ENCODE peak calls at places on chromosomes 4 and X, in four cellular contexts. I, Q, B and Z are unnamed samples.

GRCh38 chr4:73828945-73829344 is 7.5 kb upstream of the CXCL6 start:
- DNase-seq in I (peak; percentile 81), Q (no peak), B (no peak), Z (peak; percentile 80)

GRCh38 chr4:143251781-143252180 is 67.1 kb downstream of the USP38 start:
- DNase-seq in B (no peak), Q (no peak), I (peak; percentile 60), Z (peak; percentile 50)

GRCh38 chr4:7186516-7187296 is 5.6 kb upstream of the SORCS2 start:
- DNase-seq in Q (peak; percentile 2), I (no peak), B (peak; percentile 34), Z (no peak)

GRCh38 chr4:25900901-25901500 is 13.0 kb upstream of the SMIM20 start:
- DNase-seq in B (no peak), Q (no peak), I (no peak), Z (no peak)

GRCh38 chr4:53711916-53712315 is 120.6 kb upstream of the LNX1 start:
- DNase-seq in Q (no peak), B (no peak), I (no peak), Z (no peak)

GRCh38 chr4:145956288-145956890 is 17.8 kb upstream of the ZNF827 start:
- DNase-seq in Q (peak; percentile 49), B (no peak), I (peak; percentile 56), Z (peak; percentile 39)

GRCh38 chr4:8724436-8725070 is 132.0 kb downstream of the CPZ start:
- DNase-seq in I (no peak), B (peak; percentile 54), Q (no peak), Z (no peak)

GRCh38 chr4:156536661-156537060 is 434.9 kb downstream of the PDGFC start:
- DNase-seq in Q (no peak), B (no peak), I (peak; percentile 15), Z (peak; percentile 40)

GRCh38 chr4:61064636-61065035 is 135.5 kb upstream of the ADGRL3 start:
- DNase-seq in I (no peak), B (no peak), Q (peak; percentile 4), Z (no peak)

GRCh38 chr4:7737752-7738457 is 201.8 kb downstream of the AFAP1 start:
- DNase-seq in B (no peak), Q (no peak), I (no peak), Z (no peak)

GRCh38 chr4:142404191-142404611 is 441.9 kb downstream of the INPP4B start:
- DNase-seq in B (no peak), Q (no peak), I (peak; percentile 85), Z (peak; percentile 88)

GRCh38 chrX:53681661-53682060 is 4.9 kb downstream of the HUWE1 start:
- DNase-seq in Q (no peak), I (peak; percentile 55), B (no peak), Z (peak; percentile 12)

GRCh38 chrX:154827194-154827593 is 7.3 kb downstream of the SMIM9 start:
- DNase-seq in I (no peak), B (no peak), Q (no peak), Z (no peak)

GRCh38 chr4:8215001-8215427 is 15.9 kb downstream of the SH3TC1 start:
- DNase-seq in B (peak; percentile 69), Q (no peak), I (peak; percentile 79), Z (peak; percentile 46)

GRCh38 chr4:57639566-57640328 is 529.6 kb upstream of the IGFBP7 start:
- DNase-seq in B (no peak), I (no peak), Q (no peak), Z (no peak)

GRCh38 chrX:131951166-131951565 is 71.9 kb upstream of the STK26 start:
- DNase-seq in B (no peak), I (no peak), Q (no peak), Z (no peak)

GRCh38 chrX:23901065-23901464 is 6.7 kb downstream of the APOO start:
- DNase-seq in B (no peak), I (peak; percentile 83), Q (no peak), Z (peak; percentile 69)

GRCh38 chr4:19823781-19824180 is 427.9 kb upstream of the SLIT2 start:
- DNase-seq in B (no peak), I (no peak), Q (no peak), Z (no peak)

GRCh38 chrX:39753296-39753996 is 344.3 kb downstream of the BCOR start:
- DNase-seq in Q (no peak), I (no peak), B (no peak), Z (no peak)

GRCh38 chrX:33725556-33726232 is 406.4 kb downstream of the FAM47A start:
- DNase-seq in Q (no peak), B (no peak), I (no peak), Z (peak; percentile 31)

GRCh38 chrX:80879916-80880315 is 70.2 kb upstream of the BRWD3 start:
- DNase-seq in I (no peak), B (no peak), Q (no peak), Z (no peak)

GRCh38 chr4:179007758-179008157 is 1565.5 kb upstream of the AGA start:
- DNase-seq in B (no peak), Q (no peak), I (no peak), Z (no peak)

GRCh38 chrX:143669395-143669794 is 33.5 kb upstream of the SLITRK4 start:
- DNase-seq in I (peak; percentile 12), Q (no peak), B (no peak), Z (peak; percentile 6)
- TF ChIP-seq CTCF in I (peak; percentile 15), Q (no peak), B (no peak), Z (no peak)

GRCh38 chr4:1288786-1289185 is 905 bp upstream of the MAEA start:
- DNase-seq in B (no peak), I (no peak), Q (no peak), Z (no peak)

GRCh38 chr4:1291996-1292702 is 2.5 kb downstream of the MAEA start:
- DNase-seq in Q (no peak), I (no peak), B (no peak), Z (no peak)

GRCh38 chr4:1289232-1290164 is at the start of gene MAEA:
- DNase-seq in B (peak; percentile 98), I (peak; percentile 95), Q (peak; percentile 97), Z (peak; percentile 96)

GRCh38 chr4:1290165-1290977 is 680 bp downstream of the MAEA start:
- DNase-seq in B (no peak), Q (no peak), I (no peak), Z (no peak)

DNA sequence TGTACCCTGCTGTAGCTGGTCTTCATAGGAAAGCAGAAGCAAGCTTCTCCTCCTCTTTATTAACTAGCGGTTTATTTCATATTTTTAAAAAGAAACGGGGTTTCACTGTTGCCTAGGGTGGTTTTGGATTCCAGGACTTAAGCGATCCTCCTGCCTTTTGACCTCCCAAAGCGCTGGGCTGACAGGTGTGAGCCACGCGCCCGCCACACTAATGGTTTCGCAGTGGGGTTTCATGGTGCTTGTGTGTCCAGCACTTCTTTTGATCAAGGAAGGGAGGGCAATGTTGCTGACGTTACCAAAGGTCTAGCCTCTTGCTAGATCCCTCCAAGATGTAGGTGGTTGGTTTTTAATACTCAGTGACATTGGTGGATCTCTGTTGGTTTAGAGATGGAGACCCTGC is 1.4 kb downstream of the MAEA start:
- DNase-seq in Q (no peak), B (no peak), I (no peak), Z (no peak)
- H3K4me3 ChIP-seq in Q (peak overlapping the region; percentile 95), B (peak overlapping the region; percentile 97), I (peak overlapping the region; percentile 82), Z (peak overlapping the region; percentile 78)

DNA sequence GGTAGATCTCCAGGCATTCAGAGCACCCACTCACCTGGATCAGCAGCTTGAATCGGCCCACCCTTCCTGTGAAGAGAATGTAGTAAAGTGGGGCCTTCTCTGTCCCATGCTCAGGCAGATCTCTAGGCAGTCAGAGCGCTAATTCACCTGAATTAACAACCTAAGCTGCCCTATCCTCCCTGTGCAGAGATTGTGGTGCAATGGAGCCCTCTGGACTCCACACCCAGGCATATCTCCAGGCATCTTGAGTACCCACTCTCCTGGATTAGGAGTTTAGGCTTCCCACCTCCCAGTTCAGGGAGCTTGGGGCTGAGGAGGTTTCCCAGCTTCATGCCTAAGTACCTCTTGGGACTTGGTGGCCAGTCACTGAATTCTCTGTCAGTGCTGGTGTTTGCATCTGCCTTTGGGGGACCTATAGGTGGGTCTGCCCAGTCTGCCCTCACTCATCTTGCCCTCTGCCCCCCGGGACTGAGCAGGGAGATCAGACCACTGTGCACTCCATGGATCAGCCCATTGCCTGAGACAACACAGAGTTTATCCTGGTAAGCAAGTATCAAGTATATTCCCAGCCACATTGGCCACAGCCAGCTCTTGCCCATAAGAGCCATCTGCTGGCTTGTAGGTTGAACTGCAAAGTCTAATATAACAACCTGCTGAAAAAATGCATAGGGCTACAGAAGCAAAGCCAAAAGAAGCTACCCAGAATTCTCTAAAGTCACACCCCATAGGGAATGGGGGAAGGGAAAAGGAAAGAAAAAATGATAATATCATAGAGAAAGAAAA is 372.9 kb downstream of the KLHL13 start:
- DNase-seq in B (no peak), Q (peak; percentile 30), I (peak; percentile 1), Z (no peak)
- TF ChIP-seq CTCF in B (peak; percentile 7), Q (peak; percentile 65), I (peak; percentile 9), Z (no peak)

GRCh38 chr4:164384416-164384815 is 369.5 kb upstream of the SMIM31 start:
- DNase-seq in Q (no peak), I (no peak), B (no peak), Z (no peak)
- H3K4me3 ChIP-seq in Q (no peak overlapping the region), I (no peak overlapping the region), B (no peak overlapping the region), Z (no peak overlapping the region)

GRCh38 chr4:100190643-100191600 is 654 bp upstream of the DDIT4L start:
- DNase-seq in Q (no peak), B (no peak), I (peak; percentile 79), Z (peak; percentile 36)
- TF ChIP-seq CTCF in Q (no peak), B (no peak), I (no peak), Z (no peak)

GRCh38 chrX:141175786-141176185 is 1.1 kb downstream of the LDOC1 start:
- DNase-seq in Q (no peak), B (no peak), I (no peak), Z (no peak)
- H3K4me3 ChIP-seq in Q (peak overlapping the region; percentile 71), B (peak overlapping the region; percentile 59), I (peak overlapping the region; percentile 60), Z (peak overlapping the region; percentile 66)

GRCh38 chr4:102734116-102734515 is 26.7 kb downstream of the MANBA start:
- DNase-seq in I (no peak), Q (no peak), B (no peak), Z (no peak)

GRCh38 chr4:102732678-102733445 is 27.9 kb downstream of the MANBA start:
- DNase-seq in Q (no peak), I (no peak), B (no peak), Z (no peak)

GRCh38 chr4:102735578-102735977 is 25.2 kb downstream of the MANBA start:
- DNase-seq in B (no peak), Q (no peak), I (no peak), Z (no peak)

GRCh38 chr4:102734591-102735385 is 26.0 kb downstream of the MANBA start:
- DNase-seq in I (peak; percentile 53), B (no peak), Q (no peak), Z (peak; percentile 15)

GRCh38 chr4:102730968-102731533 is 29.7 kb downstream of the MANBA start:
- DNase-seq in Q (no peak), I (no peak), B (no peak), Z (no peak)
- TF ChIP-seq CTCF in Q (peak; percentile 49), I (peak; percentile 30), B (no peak), Z (peak; percentile 26)